ENCODE peak calls at places on chromosomes 2 and 18, in six cellular contexts. One of them, this sample, is unnamed.

GRCh38 chr2:20501974-20502373 is 55.1 kb downstream of the RHOB start:
- DNase-seq in stimulated activated CD4-positive, alpha-beta T cell treated with anti-CD3 and anti-CD28 coated beads, Interleukin-2, amount 100 ng/mL, for 24 hours: no peak
- DNase-seq in frontal cortex: no peak
- DNase-seq in B cell: no peak
- DNase-seq in neural progenitor cell: no peak
- DNase-seq in AG10803: peak
- DNase-seq in this sample: no peak

GRCh38 chr2:51290725-51291124 is 258.8 kb upstream of the NRXN1 start:
- DNase-seq in stimulated activated CD4-positive, alpha-beta T cell treated with anti-CD3 and anti-CD28 coated beads, Interleukin-2, amount 100 ng/mL, for 24 hours: no peak
- DNase-seq in frontal cortex: no peak
- DNase-seq in B cell: no peak
- DNase-seq in neural progenitor cell: no peak
- DNase-seq in AG10803: no peak
- DNase-seq in this sample: no peak

GRCh38 chr2:65349863-65350262 is 82.5 kb downstream of the SPRED2 start:
- DNase-seq in stimulated activated CD4-positive, alpha-beta T cell treated with anti-CD3 and anti-CD28 coated beads, Interleukin-2, amount 100 ng/mL, for 24 hours: no peak
- DNase-seq in frontal cortex: no peak
- DNase-seq in B cell: no peak
- DNase-seq in neural progenitor cell: peak
- DNase-seq in AG10803: peak
- DNase-seq in this sample: no peak

GRCh38 chr2:156903335-156903734 is 354.2 kb upstream of the GALNT5 start:
- DNase-seq in stimulated activated CD4-positive, alpha-beta T cell treated with anti-CD3 and anti-CD28 coated beads, Interleukin-2, amount 100 ng/mL, for 24 hours: no peak
- DNase-seq in frontal cortex: no peak
- DNase-seq in B cell: no peak
- DNase-seq in neural progenitor cell: no peak
- DNase-seq in AG10803: no peak
- DNase-seq in this sample: no peak

GRCh38 chr2:60439219-60439974 is 114.1 kb downstream of the BCL11A start:
- DNase-seq in stimulated activated CD4-positive, alpha-beta T cell treated with anti-CD3 and anti-CD28 coated beads, Interleukin-2, amount 100 ng/mL, for 24 hours: no peak
- DNase-seq in frontal cortex: peak
- DNase-seq in B cell: peak
- DNase-seq in neural progenitor cell: peak
- DNase-seq in AG10803: no peak
- DNase-seq in this sample: peak

GRCh38 chr2:149040451-149040850 is 2.0 kb downstream of the LYPD6B start:
- DNase-seq in stimulated activated CD4-positive, alpha-beta T cell treated with anti-CD3 and anti-CD28 coated beads, Interleukin-2, amount 100 ng/mL, for 24 hours: peak
- DNase-seq in frontal cortex: no peak
- DNase-seq in B cell: no peak
- DNase-seq in neural progenitor cell: peak
- DNase-seq in AG10803: no peak
- DNase-seq in this sample: no peak

GRCh38 chr2:240293865-240294461 is 141.5 kb upstream of the GPC1 start:
- DNase-seq in stimulated activated CD4-positive, alpha-beta T cell treated with anti-CD3 and anti-CD28 coated beads, Interleukin-2, amount 100 ng/mL, for 24 hours: no peak
- DNase-seq in frontal cortex: no peak
- DNase-seq in B cell: no peak
- DNase-seq in neural progenitor cell: peak
- DNase-seq in AG10803: no peak
- DNase-seq in this sample: no peak

GRCh38 chr18:53380063-53380639 is 844.3 kb downstream of the MBD2 start:
- DNase-seq in stimulated activated CD4-positive, alpha-beta T cell treated with anti-CD3 and anti-CD28 coated beads, Interleukin-2, amount 100 ng/mL, for 24 hours: no peak
- DNase-seq in frontal cortex: peak
- DNase-seq in B cell: no peak
- DNase-seq in neural progenitor cell: peak
- DNase-seq in AG10803: peak
- DNase-seq in this sample: no peak

GRCh38 chr18:67520276-67521035 is 3.9 kb upstream of the DSEL start:
- DNase-seq in stimulated activated CD4-positive, alpha-beta T cell treated with anti-CD3 and anti-CD28 coated beads, Interleukin-2, amount 100 ng/mL, for 24 hours: no peak
- DNase-seq in frontal cortex: no peak
- DNase-seq in B cell: no peak
- DNase-seq in neural progenitor cell: no peak
- DNase-seq in AG10803: peak
- DNase-seq in this sample: no peak

GRCh38 chr2:8418721-8419120 is 263.1 kb upstream of the ID2 start:
- DNase-seq in stimulated activated CD4-positive, alpha-beta T cell treated with anti-CD3 and anti-CD28 coated beads, Interleukin-2, amount 100 ng/mL, for 24 hours: no peak
- DNase-seq in frontal cortex: no peak
- DNase-seq in B cell: no peak
- DNase-seq in neural progenitor cell: no peak
- DNase-seq in AG10803: peak
- DNase-seq in this sample: no peak

GRCh38 chr2:38498039-38498438 is 104.7 kb downstream of the HNRNPLL start:
- DNase-seq in stimulated activated CD4-positive, alpha-beta T cell treated with anti-CD3 and anti-CD28 coated beads, Interleukin-2, amount 100 ng/mL, for 24 hours: no peak
- DNase-seq in frontal cortex: no peak
- DNase-seq in B cell: peak
- DNase-seq in neural progenitor cell: no peak
- DNase-seq in AG10803: no peak
- DNase-seq in this sample: no peak

GRCh38 chr2:8641516-8641915 is 40.3 kb upstream of the ID2 start:
- DNase-seq in stimulated activated CD4-positive, alpha-beta T cell treated with anti-CD3 and anti-CD28 coated beads, Interleukin-2, amount 100 ng/mL, for 24 hours: no peak
- DNase-seq in frontal cortex: no peak
- DNase-seq in B cell: no peak
- DNase-seq in neural progenitor cell: no peak
- DNase-seq in AG10803: peak
- DNase-seq in this sample: no peak

GRCh38 chr2:28639092-28639691 is 112.4 kb upstream of the PPP1CB start:
- DNase-seq in stimulated activated CD4-positive, alpha-beta T cell treated with anti-CD3 and anti-CD28 coated beads, Interleukin-2, amount 100 ng/mL, for 24 hours: no peak
- DNase-seq in frontal cortex: no peak
- DNase-seq in B cell: no peak
- DNase-seq in neural progenitor cell: no peak
- DNase-seq in AG10803: no peak
- DNase-seq in this sample: no peak

GRCh38 chr2:189411860-189412259 is 29.4 kb upstream of the WDR75 start:
- DNase-seq in stimulated activated CD4-positive, alpha-beta T cell treated with anti-CD3 and anti-CD28 coated beads, Interleukin-2, amount 100 ng/mL, for 24 hours: no peak
- DNase-seq in frontal cortex: no peak
- DNase-seq in B cell: no peak
- DNase-seq in neural progenitor cell: no peak
- DNase-seq in AG10803: peak
- DNase-seq in this sample: no peak

GRCh38 chr18:38948436-38948835 is 1382.8 kb upstream of the CELF4 start:
- DNase-seq in stimulated activated CD4-positive, alpha-beta T cell treated with anti-CD3 and anti-CD28 coated beads, Interleukin-2, amount 100 ng/mL, for 24 hours: no peak
- DNase-seq in frontal cortex: no peak
- DNase-seq in B cell: no peak
- DNase-seq in neural progenitor cell: peak
- DNase-seq in AG10803: no peak
- DNase-seq in this sample: no peak

GRCh38 chr2:127086800-127087737 is 19.9 kb downstream of the BIN1 start:
- DNase-seq in stimulated activated CD4-positive, alpha-beta T cell treated with anti-CD3 and anti-CD28 coated beads, Interleukin-2, amount 100 ng/mL, for 24 hours: no peak
- DNase-seq in frontal cortex: no peak
- DNase-seq in B cell: peak
- DNase-seq in neural progenitor cell: peak
- DNase-seq in AG10803: peak
- DNase-seq in this sample: no peak

GRCh38 chr2:101388232-101388631 is 929 bp upstream of the CREG2 start:
- DNase-seq in stimulated activated CD4-positive, alpha-beta T cell treated with anti-CD3 and anti-CD28 coated beads, Interleukin-2, amount 100 ng/mL, for 24 hours: no peak
- DNase-seq in frontal cortex: no peak
- DNase-seq in B cell: no peak
- DNase-seq in neural progenitor cell: no peak
- DNase-seq in AG10803: peak
- DNase-seq in this sample: no peak

GRCh38 chr18:54946149-54946581 is 13.1 kb downstream of the CCDC68 start:
- DNase-seq in stimulated activated CD4-positive, alpha-beta T cell treated with anti-CD3 and anti-CD28 coated beads, Interleukin-2, amount 100 ng/mL, for 24 hours: peak
- DNase-seq in frontal cortex: no peak
- DNase-seq in B cell: no peak
- DNase-seq in neural progenitor cell: no peak
- DNase-seq in AG10803: no peak
- DNase-seq in this sample: no peak

GRCh38 chr2:117232305-117232704 is 582.2 kb upstream of the DDX18 start:
- DNase-seq in stimulated activated CD4-positive, alpha-beta T cell treated with anti-CD3 and anti-CD28 coated beads, Interleukin-2, amount 100 ng/mL, for 24 hours: no peak
- DNase-seq in frontal cortex: no peak
- DNase-seq in B cell: no peak
- DNase-seq in neural progenitor cell: no peak
- DNase-seq in AG10803: no peak
- DNase-seq in this sample: no peak

GRCh38 chr2:196315388-196316049 is 144.1 kb upstream of the STK17B start:
- DNase-seq in stimulated activated CD4-positive, alpha-beta T cell treated with anti-CD3 and anti-CD28 coated beads, Interleukin-2, amount 100 ng/mL, for 24 hours: no peak
- DNase-seq in frontal cortex: no peak
- DNase-seq in B cell: no peak
- DNase-seq in neural progenitor cell: no peak
- DNase-seq in AG10803: no peak
- DNase-seq in this sample: no peak

GRCh38 chr2:123434681-123435080 is 590.4 kb upstream of the CNTNAP5 start:
- DNase-seq in stimulated activated CD4-positive, alpha-beta T cell treated with anti-CD3 and anti-CD28 coated beads, Interleukin-2, amount 100 ng/mL, for 24 hours: no peak
- DNase-seq in frontal cortex: no peak
- DNase-seq in B cell: no peak
- DNase-seq in neural progenitor cell: no peak
- DNase-seq in AG10803: no peak
- DNase-seq in this sample: no peak

GRCh38 chr2:58620127-58620526 is 379.0 kb upstream of the FANCL start:
- DNase-seq in stimulated activated CD4-positive, alpha-beta T cell treated with anti-CD3 and anti-CD28 coated beads, Interleukin-2, amount 100 ng/mL, for 24 hours: no peak
- DNase-seq in frontal cortex: no peak
- DNase-seq in B cell: no peak
- DNase-seq in neural progenitor cell: no peak
- DNase-seq in AG10803: no peak
- DNase-seq in this sample: no peak

GRCh38 chr18:76349067-76349715 is 145.9 kb downstream of the ZNF516 start:
- DNase-seq in stimulated activated CD4-positive, alpha-beta T cell treated with anti-CD3 and anti-CD28 coated beads, Interleukin-2, amount 100 ng/mL, for 24 hours: peak
- DNase-seq in frontal cortex: peak
- DNase-seq in B cell: peak
- DNase-seq in neural progenitor cell: peak
- DNase-seq in AG10803: peak
- DNase-seq in this sample: peak

GRCh38 chr2:135709992-135710391 is 31.7 kb upstream of the UBXN4 start:
- DNase-seq in stimulated activated CD4-positive, alpha-beta T cell treated with anti-CD3 and anti-CD28 coated beads, Interleukin-2, amount 100 ng/mL, for 24 hours: peak
- DNase-seq in frontal cortex: peak
- DNase-seq in B cell: peak
- DNase-seq in neural progenitor cell: peak
- DNase-seq in AG10803: peak
- DNase-seq in this sample: peak

GRCh38 chr2:144712277-144712944 is 192.5 kb upstream of the ZEB2 start:
- DNase-seq in stimulated activated CD4-positive, alpha-beta T cell treated with anti-CD3 and anti-CD28 coated beads, Interleukin-2, amount 100 ng/mL, for 24 hours: no peak
- DNase-seq in frontal cortex: no peak
- DNase-seq in B cell: no peak
- DNase-seq in neural progenitor cell: no peak
- DNase-seq in AG10803: peak
- DNase-seq in this sample: no peak

GRCh38 chr2:175525975-175526374 is 344.5 kb upstream of the ATP5MC3 start:
- DNase-seq in stimulated activated CD4-positive, alpha-beta T cell treated with anti-CD3 and anti-CD28 coated beads, Interleukin-2, amount 100 ng/mL, for 24 hours: no peak
- DNase-seq in frontal cortex: no peak
- DNase-seq in B cell: no peak
- DNase-seq in neural progenitor cell: no peak
- DNase-seq in AG10803: no peak
- DNase-seq in this sample: no peak

GRCh38 chr2:20100711-20101110 is 49.3 kb upstream of the LAPTM4A start:
- DNase-seq in stimulated activated CD4-positive, alpha-beta T cell treated with anti-CD3 and anti-CD28 coated beads, Interleukin-2, amount 100 ng/mL, for 24 hours: no peak
- DNase-seq in frontal cortex: no peak
- DNase-seq in B cell: no peak
- DNase-seq in neural progenitor cell: no peak
- DNase-seq in AG10803: no peak
- DNase-seq in this sample: no peak

GRCh38 chr18:33937270-33937816 is 287.4 kb downstream of the NOL4 start:
- DNase-seq in stimulated activated CD4-positive, alpha-beta T cell treated with anti-CD3 and anti-CD28 coated beads, Interleukin-2, amount 100 ng/mL, for 24 hours: no peak
- DNase-seq in frontal cortex: no peak
- DNase-seq in B cell: no peak
- DNase-seq in neural progenitor cell: no peak
- DNase-seq in AG10803: no peak
- DNase-seq in this sample: no peak

GRCh38 chr2:203583696-203584095 is 48.6 kb upstream of the RAPH1 start:
- DNase-seq in stimulated activated CD4-positive, alpha-beta T cell treated with anti-CD3 and anti-CD28 coated beads, Interleukin-2, amount 100 ng/mL, for 24 hours: peak
- DNase-seq in frontal cortex: no peak
- DNase-seq in B cell: no peak
- DNase-seq in neural progenitor cell: no peak
- DNase-seq in AG10803: peak
- DNase-seq in this sample: no peak

GRCh38 chr18:11323359-11323819 is 174.0 kb upstream of the PIEZO2 start:
- DNase-seq in stimulated activated CD4-positive, alpha-beta T cell treated with anti-CD3 and anti-CD28 coated beads, Interleukin-2, amount 100 ng/mL, for 24 hours: no peak
- DNase-seq in frontal cortex: no peak
- DNase-seq in B cell: no peak
- DNase-seq in neural progenitor cell: no peak
- DNase-seq in AG10803: peak
- DNase-seq in this sample: no peak

GRCh38 chr18:28062446-28062845 is 114.5 kb downstream of the CDH2 start:
- DNase-seq in stimulated activated CD4-positive, alpha-beta T cell treated with anti-CD3 and anti-CD28 coated beads, Interleukin-2, amount 100 ng/mL, for 24 hours: no peak
- DNase-seq in frontal cortex: no peak
- DNase-seq in B cell: no peak
- DNase-seq in neural progenitor cell: no peak
- DNase-seq in AG10803: peak
- DNase-seq in this sample: no peak

GRCh38 chr18:55406374-55407045 is 181.5 kb downstream of the TCF4 start:
- DNase-seq in stimulated activated CD4-positive, alpha-beta T cell treated with anti-CD3 and anti-CD28 coated beads, Interleukin-2, amount 100 ng/mL, for 24 hours: no peak
- DNase-seq in frontal cortex: no peak
- DNase-seq in B cell: no peak
- DNase-seq in neural progenitor cell: no peak
- DNase-seq in AG10803: no peak
- DNase-seq in this sample: peak